ENCODE peak calls at places on chromosomes 7 and 10, in nine cellular contexts. One of them, this sample, is unnamed. For H3K27me3, the result is how much of the 10 kb centered on the place peaks cover.

GRCh38 chr7:125355899-125356298 is 426.3 kb upstream of the POT1 start:
- ATAC-seq in left lung: no peak
- ATAC-seq in foreskin keratinocyte: no peak
- ATAC-seq in CD8-positive, alpha-beta T cell: no peak
- ATAC-seq in psoas muscle: no peak
- ATAC-seq in GM23338: no peak
- ATAC-seq in heart left ventricle: peak
- ATAC-seq in IMR-90: no peak
- ATAC-seq in HepG2: no peak
- ATAC-seq in this sample: no peak

GRCh38 chr7:26508917-26509316 is 217.3 kb downstream of the SNX10 start:
- ATAC-seq in left lung: no peak
- ATAC-seq in foreskin keratinocyte: no peak
- ATAC-seq in CD8-positive, alpha-beta T cell: no peak
- ATAC-seq in psoas muscle: no peak
- ATAC-seq in GM23338: peak
- ATAC-seq in heart left ventricle: no peak
- ATAC-seq in IMR-90: no peak
- ATAC-seq in HepG2: no peak
- ATAC-seq in this sample: no peak

GRCh38 chr10:10777723-10778122 is 239.9 kb upstream of the CELF2 start:
- ATAC-seq in left lung: no peak
- ATAC-seq in foreskin keratinocyte: no peak
- ATAC-seq in CD8-positive, alpha-beta T cell: no peak
- ATAC-seq in psoas muscle: no peak
- ATAC-seq in GM23338: no peak
- ATAC-seq in heart left ventricle: no peak
- ATAC-seq in IMR-90: no peak
- ATAC-seq in HepG2: no peak
- ATAC-seq in this sample: no peak

GRCh38 chr10:77580500-77580899 is 57.1 kb downstream of the KCNMA1 start:
- ATAC-seq in left lung: no peak
- ATAC-seq in foreskin keratinocyte: no peak
- ATAC-seq in CD8-positive, alpha-beta T cell: no peak
- ATAC-seq in psoas muscle: no peak
- ATAC-seq in GM23338: no peak
- ATAC-seq in heart left ventricle: no peak
- ATAC-seq in IMR-90: no peak
- ATAC-seq in HepG2: no peak
- ATAC-seq in this sample: no peak

GRCh38 chr10:95350212-95350829 is 59.5 kb upstream of the PDLIM1 start:
- ATAC-seq in left lung: peak
- ATAC-seq in foreskin keratinocyte: peak
- ATAC-seq in CD8-positive, alpha-beta T cell: no peak
- ATAC-seq in psoas muscle: peak
- ATAC-seq in GM23338: no peak
- ATAC-seq in heart left ventricle: no peak
- ATAC-seq in IMR-90: peak
- ATAC-seq in HepG2: no peak
- ATAC-seq in this sample: peak

GRCh38 chr10:115063702-115064479 is 29.3 kb upstream of the ATRNL1 start:
- ATAC-seq in left lung: no peak
- ATAC-seq in foreskin keratinocyte: no peak
- ATAC-seq in CD8-positive, alpha-beta T cell: no peak
- ATAC-seq in psoas muscle: no peak
- ATAC-seq in GM23338: no peak
- ATAC-seq in heart left ventricle: no peak
- ATAC-seq in IMR-90: no peak
- ATAC-seq in HepG2: no peak
- ATAC-seq in this sample: no peak

GRCh38 chr7:82319674-82320118 is 123.9 kb downstream of the CACNA2D1 start:
- ATAC-seq in left lung: peak
- ATAC-seq in foreskin keratinocyte: peak
- ATAC-seq in CD8-positive, alpha-beta T cell: no peak
- ATAC-seq in psoas muscle: peak
- ATAC-seq in GM23338: peak
- ATAC-seq in heart left ventricle: peak
- ATAC-seq in IMR-90: peak
- ATAC-seq in HepG2: no peak
- ATAC-seq in this sample: peak

GRCh38 chr7:70434821-70435220 is 697.1 kb upstream of the GALNT17 start:
- ATAC-seq in left lung: no peak
- ATAC-seq in foreskin keratinocyte: no peak
- ATAC-seq in CD8-positive, alpha-beta T cell: no peak
- ATAC-seq in psoas muscle: no peak
- ATAC-seq in GM23338: no peak
- ATAC-seq in heart left ventricle: no peak
- ATAC-seq in IMR-90: no peak
- ATAC-seq in HepG2: no peak
- ATAC-seq in this sample: no peak

GRCh38 chr7:64581929-64582894 is 19.3 kb upstream of the ZNF680 start:
- ATAC-seq in left lung: peak
- ATAC-seq in foreskin keratinocyte: no peak
- ATAC-seq in CD8-positive, alpha-beta T cell: no peak
- ATAC-seq in psoas muscle: no peak
- ATAC-seq in GM23338: no peak
- ATAC-seq in heart left ventricle: peak
- ATAC-seq in IMR-90: peak
- ATAC-seq in HepG2: no peak
- ATAC-seq in this sample: no peak

GRCh38 chr7:26186364-26187311 is 13.9 kb downstream of the HNRNPA2B1 start:
- ATAC-seq in left lung: no peak
- ATAC-seq in foreskin keratinocyte: peak
- ATAC-seq in CD8-positive, alpha-beta T cell: peak
- ATAC-seq in psoas muscle: no peak
- ATAC-seq in GM23338: peak
- ATAC-seq in heart left ventricle: no peak
- ATAC-seq in IMR-90: no peak
- ATAC-seq in HepG2: peak
- ATAC-seq in this sample: no peak

GRCh38 chr10:43117777-43118583 is 20.3 kb upstream of the CSGALNACT2 start:
- ATAC-seq in left lung: no peak
- ATAC-seq in foreskin keratinocyte: no peak
- ATAC-seq in CD8-positive, alpha-beta T cell: no peak
- ATAC-seq in psoas muscle: no peak
- ATAC-seq in GM23338: no peak
- ATAC-seq in heart left ventricle: no peak
- ATAC-seq in IMR-90: no peak
- ATAC-seq in HepG2: no peak
- ATAC-seq in this sample: no peak

GRCh38 chr10:48215148-48215982 is 59.1 kb downstream of the FRMPD2 start:
- ATAC-seq in left lung: peak
- ATAC-seq in foreskin keratinocyte: peak
- ATAC-seq in CD8-positive, alpha-beta T cell: no peak
- ATAC-seq in psoas muscle: no peak
- ATAC-seq in GM23338: peak
- ATAC-seq in heart left ventricle: peak
- ATAC-seq in IMR-90: peak
- ATAC-seq in HepG2: peak
- ATAC-seq in this sample: no peak
- H3K27me3 ChIP-seq in left lung: under half
- H3K27me3 ChIP-seq in foreskin keratinocyte: under half
- H3K27me3 ChIP-seq in CD8-positive, alpha-beta T cell: under half
- H3K27me3 ChIP-seq in psoas muscle: under half
- H3K27me3 ChIP-seq in GM23338: under half
- H3K27me3 ChIP-seq in heart left ventricle: under half
- H3K27me3 ChIP-seq in IMR-90: under half
- H3K27me3 ChIP-seq in HepG2: under half
- H3K27me3 ChIP-seq in this sample: under half

GRCh38 chr7:87648316-87648715 is 20.1 kb downstream of the RUNDC3B start:
- ATAC-seq in left lung: no peak
- ATAC-seq in foreskin keratinocyte: no peak
- ATAC-seq in CD8-positive, alpha-beta T cell: no peak
- ATAC-seq in psoas muscle: no peak
- ATAC-seq in GM23338: no peak
- ATAC-seq in heart left ventricle: no peak
- ATAC-seq in IMR-90: no peak
- ATAC-seq in HepG2: no peak
- ATAC-seq in this sample: no peak

DNA sequence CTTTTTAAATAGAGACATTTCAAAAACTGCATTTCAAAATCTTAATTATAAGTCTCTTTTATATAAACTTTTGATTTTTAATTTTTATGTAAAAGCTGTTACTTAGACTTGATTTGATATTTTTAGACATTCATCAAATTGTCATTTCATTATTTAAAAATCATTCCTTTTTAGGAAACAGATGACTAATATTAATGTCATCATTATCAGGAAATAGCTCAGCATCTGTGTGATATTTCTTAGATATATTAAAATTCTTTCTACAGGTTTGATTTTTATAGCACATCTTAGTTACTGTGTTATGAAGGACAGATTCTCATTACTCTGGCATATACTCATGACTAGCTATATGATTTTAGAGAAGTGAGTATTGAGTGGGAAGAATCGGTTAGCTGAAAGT is 17.2 kb downstream of the RUNDC3B start:
- ATAC-seq in left lung: no peak
- ATAC-seq in foreskin keratinocyte: no peak
- ATAC-seq in CD8-positive, alpha-beta T cell: no peak
- ATAC-seq in psoas muscle: no peak
- ATAC-seq in GM23338: no peak
- ATAC-seq in heart left ventricle: no peak
- ATAC-seq in IMR-90: no peak
- ATAC-seq in HepG2: no peak
- ATAC-seq in this sample: no peak
- H3K27me3 ChIP-seq in left lung: under half
- H3K27me3 ChIP-seq in foreskin keratinocyte: under half
- H3K27me3 ChIP-seq in CD8-positive, alpha-beta T cell: under half
- H3K27me3 ChIP-seq in psoas muscle: under half
- H3K27me3 ChIP-seq in GM23338: under half
- H3K27me3 ChIP-seq in heart left ventricle: under half
- H3K27me3 ChIP-seq in IMR-90: under half
- H3K27me3 ChIP-seq in HepG2: under half
- H3K27me3 ChIP-seq in this sample: under half

DNA sequence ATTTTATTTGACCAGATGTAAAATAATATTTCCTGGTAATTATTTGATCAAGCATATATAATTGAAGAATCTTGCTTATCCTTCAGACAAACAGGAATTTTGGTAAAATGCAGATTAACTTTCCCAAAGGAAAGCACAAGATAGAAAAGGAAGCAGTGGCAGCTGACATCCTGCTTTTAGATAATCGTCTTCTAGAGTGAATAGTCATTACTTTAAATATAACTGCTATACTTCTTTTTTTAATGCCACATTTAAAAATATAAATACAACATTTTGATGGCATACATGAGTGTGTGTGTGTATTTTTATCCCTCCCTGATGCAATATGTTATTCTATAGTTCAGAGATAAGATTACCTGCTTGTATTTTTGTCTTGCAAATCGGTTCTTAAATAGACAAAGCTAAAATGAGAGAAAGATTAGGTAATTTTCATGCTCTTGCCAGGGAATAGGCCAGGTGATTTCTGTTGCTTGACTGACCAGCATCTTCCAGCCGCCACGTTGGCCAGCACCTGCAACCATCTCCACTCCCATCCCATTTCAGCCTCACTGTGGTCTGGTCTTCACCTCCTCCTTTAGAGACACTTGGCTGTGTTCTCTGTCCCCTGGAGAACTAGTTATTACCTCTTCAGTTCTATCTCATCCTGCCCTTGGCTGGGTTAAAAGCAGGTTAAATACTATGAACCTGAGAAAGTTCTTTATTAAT is 58.1 kb downstream of the MDFIC start:
- ATAC-seq in left lung: no peak
- ATAC-seq in foreskin keratinocyte: no peak
- ATAC-seq in CD8-positive, alpha-beta T cell: no peak
- ATAC-seq in psoas muscle: peak
- ATAC-seq in GM23338: no peak
- ATAC-seq in heart left ventricle: peak
- ATAC-seq in IMR-90: no peak
- ATAC-seq in HepG2: no peak
- ATAC-seq in this sample: no peak
- H3K27me3 ChIP-seq in left lung: under half
- H3K27me3 ChIP-seq in foreskin keratinocyte: under half
- H3K27me3 ChIP-seq in CD8-positive, alpha-beta T cell: under half
- H3K27me3 ChIP-seq in psoas muscle: under half
- H3K27me3 ChIP-seq in GM23338: under half
- H3K27me3 ChIP-seq in heart left ventricle: under half
- H3K27me3 ChIP-seq in IMR-90: under half
- H3K27me3 ChIP-seq in HepG2: under half
- H3K27me3 ChIP-seq in this sample: under half

GRCh38 chr7:154905615-154906014 is 97.3 kb downstream of the PAXIP1 start:
- ATAC-seq in left lung: no peak
- ATAC-seq in foreskin keratinocyte: no peak
- ATAC-seq in CD8-positive, alpha-beta T cell: no peak
- ATAC-seq in psoas muscle: no peak
- ATAC-seq in GM23338: no peak
- ATAC-seq in heart left ventricle: no peak
- ATAC-seq in IMR-90: no peak
- ATAC-seq in HepG2: no peak
- ATAC-seq in this sample: no peak
- H3K27me3 ChIP-seq in left lung: under half
- H3K27me3 ChIP-seq in foreskin keratinocyte: under half
- H3K27me3 ChIP-seq in CD8-positive, alpha-beta T cell: under half
- H3K27me3 ChIP-seq in psoas muscle: under half
- H3K27me3 ChIP-seq in GM23338: under half
- H3K27me3 ChIP-seq in heart left ventricle: under half
- H3K27me3 ChIP-seq in IMR-90: under half
- H3K27me3 ChIP-seq in HepG2: under half
- H3K27me3 ChIP-seq in this sample: under half

GRCh38 chr7:97012293-97013005 is 7.1 kb downstream of the DLX6 start:
- ATAC-seq in left lung: no peak
- ATAC-seq in foreskin keratinocyte: no peak
- ATAC-seq in CD8-positive, alpha-beta T cell: no peak
- ATAC-seq in psoas muscle: no peak
- ATAC-seq in GM23338: no peak
- ATAC-seq in heart left ventricle: no peak
- ATAC-seq in IMR-90: no peak
- ATAC-seq in HepG2: no peak
- ATAC-seq in this sample: no peak

GRCh38 chr7:97009753-97010732 is 4.7 kb downstream of the DLX6 start:
- ATAC-seq in left lung: no peak
- ATAC-seq in foreskin keratinocyte: no peak
- ATAC-seq in CD8-positive, alpha-beta T cell: no peak
- ATAC-seq in psoas muscle: no peak
- ATAC-seq in GM23338: no peak
- ATAC-seq in heart left ventricle: no peak
- ATAC-seq in IMR-90: no peak
- ATAC-seq in HepG2: no peak
- ATAC-seq in this sample: no peak

GRCh38 chr7:97013025-97013424 is 7.7 kb downstream of the DLX6 start:
- ATAC-seq in left lung: no peak
- ATAC-seq in foreskin keratinocyte: no peak
- ATAC-seq in CD8-positive, alpha-beta T cell: no peak
- ATAC-seq in psoas muscle: no peak
- ATAC-seq in GM23338: peak
- ATAC-seq in heart left ventricle: no peak
- ATAC-seq in IMR-90: no peak
- ATAC-seq in HepG2: no peak
- ATAC-seq in this sample: no peak

GRCh38 chr7:97011536-97012292 is 6.4 kb downstream of the DLX6 start:
- ATAC-seq in left lung: no peak
- ATAC-seq in foreskin keratinocyte: no peak
- ATAC-seq in CD8-positive, alpha-beta T cell: no peak
- ATAC-seq in psoas muscle: no peak
- ATAC-seq in GM23338: no peak
- ATAC-seq in heart left ventricle: no peak
- ATAC-seq in IMR-90: no peak
- ATAC-seq in HepG2: no peak
- ATAC-seq in this sample: no peak

DNA sequence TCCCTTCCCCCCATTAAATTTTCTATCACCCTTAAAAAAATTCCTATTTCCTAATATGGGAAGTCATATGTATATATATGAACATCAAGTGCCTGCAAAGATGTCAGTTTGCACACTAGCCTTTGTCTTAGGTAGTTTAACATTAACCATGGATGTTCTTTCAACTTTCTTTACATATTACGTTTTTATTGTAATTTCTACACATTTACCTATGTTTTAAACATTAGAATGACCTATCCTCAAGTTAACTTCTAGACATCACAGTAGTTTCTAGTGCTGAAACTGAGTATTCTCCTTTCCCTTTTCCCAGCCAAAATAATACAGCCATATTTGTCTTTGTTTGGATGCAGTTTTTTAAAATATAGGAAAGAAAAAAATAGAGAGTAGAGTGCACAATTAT is 5.8 kb downstream of the DLX6 start:
- ATAC-seq in left lung: no peak
- ATAC-seq in foreskin keratinocyte: no peak
- ATAC-seq in CD8-positive, alpha-beta T cell: no peak
- ATAC-seq in psoas muscle: no peak
- ATAC-seq in GM23338: no peak
- ATAC-seq in heart left ventricle: no peak
- ATAC-seq in IMR-90: no peak
- ATAC-seq in HepG2: no peak
- ATAC-seq in this sample: no peak
- H3K27me3 ChIP-seq in left lung: half or more
- H3K27me3 ChIP-seq in foreskin keratinocyte: half or more
- H3K27me3 ChIP-seq in CD8-positive, alpha-beta T cell: half or more
- H3K27me3 ChIP-seq in psoas muscle: under half
- H3K27me3 ChIP-seq in GM23338: half or more
- H3K27me3 ChIP-seq in heart left ventricle: half or more
- H3K27me3 ChIP-seq in IMR-90: half or more
- H3K27me3 ChIP-seq in HepG2: under half
- H3K27me3 ChIP-seq in this sample: half or more

This sample was measured in gastroesophageal sphincter.